ENCODE peak calls at places on chromosomes 7 and 10, in six cellular contexts. Q is T follicular helper cell; A is activated CD4-positive, alpha-beta T cell treated with anti-CD3 and anti-CD28 coated beads for 36 hours; H is fibroblast of villous mesenchyme; O is omental fat pad; B is H4. N is an unnamed sample.

GRCh38 chr10:34880817-34881216 is 65.7 kb upstream of the PARD3 start:
- DNase-seq in Q (no peak), A (no peak), H (peak; percentile 93), O (no peak), B (no peak), N (no peak)

GRCh38 chr7:86950360-86950759 is 109.1 kb downstream of the ELAPOR2 start:
- DNase-seq in Q (no peak), A (no peak), H (no peak), O (no peak), B (no peak), N (no peak)

GRCh38 chr10:33055636-33056035 is 97.6 kb upstream of the ITGB1 start:
- DNase-seq in Q (no peak), A (no peak), H (no peak), O (no peak), B (no peak), N (no peak)

GRCh38 chr10:62817763-62818425 is 1.7 kb upstream of the EGR2 start:
- DNase-seq in Q (peak; percentile 48), A (peak; percentile 87), H (peak; percentile 78), O (peak; percentile 27), B (peak; percentile 49), N (peak; percentile 79)

GRCh38 chr7:26198781-26199169 is 1.8 kb downstream of the HNRNPA2B1 start:
- DNase-seq in Q (no peak), A (no peak), H (no peak), O (no peak), B (no peak), N (no peak)

GRCh38 chr10:78740976-78741375 is 327.8 kb upstream of the ZMIZ1 start:
- DNase-seq in Q (no peak), A (no peak), H (no peak), O (no peak), B (no peak), N (no peak)

GRCh38 chr7:104179178-104179577 is 28.6 kb downstream of the ORC5 start:
- DNase-seq in Q (no peak), A (no peak), H (no peak), O (no peak), B (no peak), N (no peak)

GRCh38 chr10:32112055-32112454 is 55.8 kb upstream of the KIF5B start:
- DNase-seq in Q (no peak), A (no peak), H (peak; percentile 7), O (no peak), B (peak; percentile 29), N (peak; percentile 26)

GRCh38 chr10:49608166-49608758 is 1.8 kb upstream of the SLC18A3 start:
- DNase-seq in Q (no peak), A (no peak), H (no peak), O (no peak), B (no peak), N (no peak)

N was measured in SW480.